ENCODE peak calls at places on chromosomes 11 and 22, in four cellular contexts. D is ovary, W is body of pancreas, V is uterus. E is an unnamed sample.

GRCh38 chr11:69878144-69878883 is 59.1 kb upstream of the FGF3 start:
- DNase-seq in D (no peak), W (no peak), V (no peak), E (peak; percentile 61)

GRCh38 chr22:31340360-31340759 is 5.8 kb downstream of the PATZ1 start:
- DNase-seq in D (no peak), W (no peak), V (no peak), E (no peak)

GRCh38 chr11:45102810-45103621 is 43.4 kb upstream of the PRDM11 start:
- DNase-seq in D (no peak), W (peak; percentile 58), V (peak; percentile 47), E (peak; percentile 90)

GRCh38 chr11:117819096-117820040 is 5.2 kb downstream of the FXYD2 start:
- DNase-seq in D (peak; percentile 42), W (peak; percentile 81), V (peak; percentile 53), E (no peak)

GRCh38 chr22:44865193-44866057 is 113.0 kb downstream of the ARHGAP8 start:
- DNase-seq in D (no peak), W (no peak), V (no peak), E (no peak)

GRCh38 chr11:31445621-31446020 is 63.8 kb downstream of the IMMP1L start:
- DNase-seq in D (no peak), W (no peak), V (no peak), E (no peak)

GRCh38 chr22:23073506-23074229 is 3.3 kb downstream of the GNAZ start:
- DNase-seq in D (no peak), W (no peak), V (no peak), E (peak; percentile 62)

GRCh38 chr11:130480166-130480565 is 31.7 kb downstream of the ADAMTS15 start:
- DNase-seq in D (no peak), W (no peak), V (no peak), E (no peak)

GRCh38 chr22:27512283-27512761 is 289.2 kb downstream of the MN1 start:
- DNase-seq in D (peak; percentile 90), W (peak; percentile 81), V (peak; percentile 70), E (no peak)

GRCh38 chr11:76025068-76025467 is 181.2 kb downstream of the WNT11 start:
- DNase-seq in D (no peak), W (no peak), V (no peak), E (no peak)

GRCh38 chr11:2217211-2218081 is 45.8 kb upstream of the TH start:
- DNase-seq in D (no peak), W (no peak), V (no peak), E (peak; percentile 73)

GRCh38 chr22:37741312-37741795 is 44.5 kb downstream of the TRIOBP start:
- DNase-seq in D (peak; percentile 97), W (peak; percentile 76), V (peak; percentile 98), E (no peak)

GRCh38 chr11:57641426-57641825 is 8.3 kb downstream of the YPEL4 start:
- DNase-seq in D (no peak), W (peak; percentile 45), V (no peak), E (no peak)

GRCh38 chr11:128424867-128425285 is 162.5 kb downstream of the ETS1 start:
- DNase-seq in D (peak; percentile 53), W (peak; percentile 82), V (no peak), E (peak; percentile 74)

GRCh38 chr22:27603823-27604190 is 197.7 kb downstream of the MN1 start:
- DNase-seq in D (no peak), W (peak; percentile 58), V (no peak), E (peak; percentile 51)

GRCh38 chr11:126855536-126855935 is 145.0 kb downstream of the KIRREL3 start:
- DNase-seq in D (no peak), W (no peak), V (no peak), E (no peak)

GRCh38 chr11:130246719-130247118 is 68.0 kb downstream of the ZBTB44 start:
- DNase-seq in D (no peak), W (no peak), V (no peak), E (no peak)

GRCh38 chr22:38455530-38456271 is 702 bp upstream of the KCNJ4 start:
- DNase-seq in D (no peak), W (no peak), V (no peak), E (no peak)

GRCh38 chr22:30150212-30150611 is 69.9 kb downstream of the HORMAD2 start:
- DNase-seq in D (no peak), W (no peak), V (no peak), E (no peak)

GRCh38 chr22:50146440-50147228 is 23.9 kb upstream of the PANX2 start:
- DNase-seq in D (peak; percentile 72), W (peak; percentile 64), V (peak; percentile 54), E (no peak)
- H3K4me1 ChIP-seq in D (no peaks in the 10 kb centered on the region), W (peaks cover 14% of the 10 kb centered on the region), V (no peaks in the 10 kb centered on the region), E (no peaks in the 10 kb centered on the region)

DNA sequence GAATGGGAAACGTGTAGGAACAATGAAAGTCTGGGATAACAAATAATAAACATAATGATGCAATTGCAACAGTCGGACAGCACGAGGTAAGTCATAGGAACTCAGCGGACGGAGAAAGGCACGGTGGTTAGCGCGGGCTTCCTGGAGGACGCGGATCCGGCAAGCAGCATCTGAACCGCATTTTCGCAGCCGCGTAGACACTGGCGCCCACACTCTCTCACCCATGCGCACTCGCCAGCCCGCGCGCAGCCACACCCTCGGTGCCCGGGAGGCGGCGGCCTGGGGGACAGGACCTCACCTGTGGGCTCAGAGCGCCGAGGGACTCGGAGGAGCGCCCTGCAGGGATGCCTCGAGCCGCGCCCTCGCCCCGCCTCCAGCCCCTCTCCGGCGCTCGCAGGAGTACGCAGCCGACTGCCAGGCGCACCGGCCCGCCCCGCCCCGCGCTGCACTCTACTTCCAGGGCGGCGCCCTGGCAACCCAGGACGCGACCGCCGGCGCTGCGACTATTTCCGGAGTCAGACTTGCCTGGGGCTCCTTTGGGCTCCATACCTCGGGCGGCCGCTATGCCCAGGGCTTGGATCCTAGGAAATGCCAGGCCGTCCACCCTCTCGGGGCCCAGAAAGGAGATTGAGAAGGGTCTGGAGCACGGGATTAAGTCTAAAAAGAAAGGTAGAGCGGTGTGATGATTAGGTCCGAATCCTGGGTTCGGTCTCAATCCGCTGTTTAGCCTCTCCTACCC is at the start of gene TTLL1:
- DNase-seq in D (peak; percentile 81), W (peak; percentile 90), V (peak; percentile 75), E (peak; percentile 98)
- TF ChIP-seq POLR2A in D (peak; percentile 6), W (peak; percentile 55), V (peak; percentile 20), E (no peak)

GRCh38 chr22:46595545-46595944 is 24.6 kb upstream of the GRAMD4 start:
- DNase-seq in D (no peak), W (no peak), V (no peak), E (peak; percentile 74)
- H3K4me3 ChIP-seq in D (no peak overlapping the region), W (no peak overlapping the region), V (no peak overlapping the region), E (no peak overlapping the region)

GRCh38 chr11:67417425-67417824 is 1.9 kb downstream of the CARNS1 start:
- DNase-seq in D (no peak), W (no peak), V (no peak), E (no peak)

GRCh38 chr11:67413266-67413797 is 2.1 kb upstream of the CARNS1 start:
- DNase-seq in D (no peak), W (no peak), V (no peak), E (no peak)

GRCh38 chr11:67416416-67417335 is 1.2 kb downstream of the CARNS1 start:
- DNase-seq in D (no peak), W (peak; percentile 46), V (no peak), E (peak; percentile 92)

GRCh38 chr11:67418476-67419281 is 3.2 kb downstream of the CARNS1 start:
- DNase-seq in D (no peak), W (peak; percentile 42), V (no peak), E (peak; percentile 93)

GRCh38 chr11:67415501-67416304 is at the start of gene CARNS1:
- DNase-seq in D (no peak), W (no peak), V (no peak), E (peak; percentile 85)
- H3K4me1 ChIP-seq in D (peaks cover 5% of the 10 kb centered on the region), W (peaks cover 61% of the 10 kb centered on the region), V (peaks cover 14% of the 10 kb centered on the region), E (peaks cover 90% of the 10 kb centered on the region)

GRCh38 chr11:94771390-94771789 is 3.2 kb downstream of the AMOTL1 start:
- DNase-seq in D (no peak), W (no peak), V (no peak), E (no peak)

GRCh38 chr11:94767701-94768601 is at the start of gene AMOTL1:
- DNase-seq in D (peak; percentile 61), W (peak; percentile 90), V (peak; percentile 87), E (peak; percentile 92)

GRCh38 chr11:94770563-94771120 is 2.5 kb downstream of the AMOTL1 start:
- DNase-seq in D (no peak), W (no peak), V (no peak), E (no peak)

GRCh38 chr11:94768602-94769511 is 701 bp downstream of the AMOTL1 start:
- DNase-seq in D (peak; percentile 28), W (peak; percentile 31), V (peak; percentile 38), E (peak; percentile 84)

DNA sequence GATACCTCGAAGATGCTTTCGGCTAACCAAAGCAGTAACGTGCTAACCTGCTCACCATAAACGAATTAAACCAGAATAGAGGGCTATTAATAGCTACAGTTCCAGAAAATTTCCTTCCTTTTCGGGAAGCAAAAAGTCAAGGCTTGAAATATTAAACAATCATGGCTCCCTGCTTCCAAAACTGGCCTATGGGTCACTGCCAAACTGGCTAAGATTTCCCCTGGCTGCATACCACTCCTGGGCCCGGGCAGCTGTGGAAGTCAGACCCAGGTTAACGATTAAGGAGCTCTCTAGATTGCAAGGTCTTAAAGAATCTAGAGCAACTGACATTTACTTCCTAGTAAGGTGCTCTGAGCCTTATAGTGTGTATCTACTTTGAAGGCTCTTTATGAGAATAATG is 1.7 kb downstream of the AMOTL1 start:
- DNase-seq in D (no peak), W (peak; percentile 53), V (no peak), E (no peak)
- TF ChIP-seq POLR2A in D (no peak), W (no peak), V (no peak), E (no peak)

GRCh38 chr22:41911292-41911611 is 3.6 kb downstream of the SHISA8 start:
- DNase-seq in D (no peak), W (no peak), V (no peak), E (no peak)

GRCh38 chr22:41908409-41909289 is 6.2 kb downstream of the SHISA8 start:
- DNase-seq in D (peak; percentile 25), W (no peak), V (no peak), E (no peak)

GRCh38 chr22:41910599-41911291 is 4.1 kb downstream of the SHISA8 start:
- DNase-seq in D (no peak), W (peak; percentile 23), V (no peak), E (no peak)

GRCh38 chr22:41909290-41910049 is 5.4 kb downstream of the SHISA8 start:
- DNase-seq in D (no peak), W (no peak), V (no peak), E (no peak)

GRCh38 chr22:41910050-41910598 is 4.8 kb downstream of the SHISA8 start:
- DNase-seq in D (no peak), W (peak; percentile 36), V (no peak), E (no peak)
- H3K4me3 ChIP-seq in D (peak overlapping the region; percentile 13), W (no peak overlapping the region), V (peak overlapping the region; percentile 21), E (peak overlapping the region; percentile 26)

E was measured in spleen.